ENCODE peak calls at places on chromosomes 5 and 9, in eight cellular contexts. One of them, this sample, is unnamed.

GRCh38 chr9:93091453-93092081 is 4.5 kb upstream of the CARD19 start:
- DNase-seq in PC-3: peak
- DNase-seq in left lung: peak
- DNase-seq in stimulated activated CD4-positive, alpha-beta T cell treated with anti-CD3 and anti-CD28 coated beads, TNF-alpha, amount 100 ng/mL, for 4 hours: no peak
- DNase-seq in amygdala: no peak
- DNase-seq in HepG2: peak
- DNase-seq in naive thymus-derived CD8-positive, alpha-beta T cell: no peak
- DNase-seq in H7: peak
- DNase-seq in this sample: peak

GRCh38 chr5:126446498-126447224 is 23.5 kb downstream of the GRAMD2B start:
- DNase-seq in PC-3: peak
- DNase-seq in left lung: no peak
- DNase-seq in stimulated activated CD4-positive, alpha-beta T cell treated with anti-CD3 and anti-CD28 coated beads, TNF-alpha, amount 100 ng/mL, for 4 hours: no peak
- DNase-seq in amygdala: no peak
- DNase-seq in HepG2: no peak
- DNase-seq in naive thymus-derived CD8-positive, alpha-beta T cell: no peak
- DNase-seq in H7: no peak
- DNase-seq in this sample: peak

GRCh38 chr5:62578540-62578939 is at the start of gene LRRC70:
- DNase-seq in PC-3: no peak
- DNase-seq in left lung: no peak
- DNase-seq in stimulated activated CD4-positive, alpha-beta T cell treated with anti-CD3 and anti-CD28 coated beads, TNF-alpha, amount 100 ng/mL, for 4 hours: no peak
- DNase-seq in amygdala: no peak
- DNase-seq in HepG2: peak
- DNase-seq in naive thymus-derived CD8-positive, alpha-beta T cell: peak
- DNase-seq in H7: no peak
- DNase-seq in this sample: peak

GRCh38 chr5:142977363-142978051 is 207.3 kb downstream of the ARHGAP26 start:
- DNase-seq in PC-3: peak
- DNase-seq in left lung: no peak
- DNase-seq in stimulated activated CD4-positive, alpha-beta T cell treated with anti-CD3 and anti-CD28 coated beads, TNF-alpha, amount 100 ng/mL, for 4 hours: no peak
- DNase-seq in amygdala: no peak
- DNase-seq in HepG2: no peak
- DNase-seq in naive thymus-derived CD8-positive, alpha-beta T cell: no peak
- DNase-seq in H7: no peak
- DNase-seq in this sample: peak

GRCh38 chr5:173850664-173851063 is 37.5 kb upstream of the CPEB4 start:
- DNase-seq in PC-3: no peak
- DNase-seq in left lung: no peak
- DNase-seq in stimulated activated CD4-positive, alpha-beta T cell treated with anti-CD3 and anti-CD28 coated beads, TNF-alpha, amount 100 ng/mL, for 4 hours: no peak
- DNase-seq in amygdala: no peak
- DNase-seq in HepG2: no peak
- DNase-seq in naive thymus-derived CD8-positive, alpha-beta T cell: no peak
- DNase-seq in H7: no peak
- DNase-seq in this sample: no peak

GRCh38 chr9:86241216-86241615 is 18.2 kb downstream of the C9orf153 start:
- DNase-seq in PC-3: no peak
- DNase-seq in left lung: no peak
- DNase-seq in stimulated activated CD4-positive, alpha-beta T cell treated with anti-CD3 and anti-CD28 coated beads, TNF-alpha, amount 100 ng/mL, for 4 hours: no peak
- DNase-seq in amygdala: no peak
- DNase-seq in HepG2: no peak
- DNase-seq in naive thymus-derived CD8-positive, alpha-beta T cell: no peak
- DNase-seq in H7: no peak
- DNase-seq in this sample: no peak

GRCh38 chr9:37996050-37996811 is 72.8 kb downstream of the SHB start:
- DNase-seq in PC-3: no peak
- DNase-seq in left lung: no peak
- DNase-seq in stimulated activated CD4-positive, alpha-beta T cell treated with anti-CD3 and anti-CD28 coated beads, TNF-alpha, amount 100 ng/mL, for 4 hours: no peak
- DNase-seq in amygdala: no peak
- DNase-seq in HepG2: no peak
- DNase-seq in naive thymus-derived CD8-positive, alpha-beta T cell: no peak
- DNase-seq in H7: no peak
- DNase-seq in this sample: no peak

GRCh38 chr9:136703231-136703870 is 9.0 kb upstream of the DIPK1B start:
- DNase-seq in PC-3: no peak
- DNase-seq in left lung: no peak
- DNase-seq in stimulated activated CD4-positive, alpha-beta T cell treated with anti-CD3 and anti-CD28 coated beads, TNF-alpha, amount 100 ng/mL, for 4 hours: no peak
- DNase-seq in amygdala: no peak
- DNase-seq in HepG2: no peak
- DNase-seq in naive thymus-derived CD8-positive, alpha-beta T cell: no peak
- DNase-seq in H7: no peak
- DNase-seq in this sample: no peak

GRCh38 chr5:69512740-69513260 is 20.2 kb downstream of the OCLN start:
- DNase-seq in PC-3: peak
- DNase-seq in left lung: no peak
- DNase-seq in stimulated activated CD4-positive, alpha-beta T cell treated with anti-CD3 and anti-CD28 coated beads, TNF-alpha, amount 100 ng/mL, for 4 hours: no peak
- DNase-seq in amygdala: no peak
- DNase-seq in HepG2: no peak
- DNase-seq in naive thymus-derived CD8-positive, alpha-beta T cell: no peak
- DNase-seq in H7: no peak
- DNase-seq in this sample: no peak

GRCh38 chr9:111482656-111483418 is 1.3 kb downstream of the ECPAS start:
- DNase-seq in PC-3: peak
- DNase-seq in left lung: peak
- DNase-seq in stimulated activated CD4-positive, alpha-beta T cell treated with anti-CD3 and anti-CD28 coated beads, TNF-alpha, amount 100 ng/mL, for 4 hours: peak
- DNase-seq in amygdala: peak
- DNase-seq in HepG2: peak
- DNase-seq in naive thymus-derived CD8-positive, alpha-beta T cell: peak
- DNase-seq in H7: peak
- DNase-seq in this sample: peak

GRCh38 chr5:26877154-26877553 is 161.2 kb downstream of the CDH9 start:
- DNase-seq in PC-3: no peak
- DNase-seq in left lung: no peak
- DNase-seq in stimulated activated CD4-positive, alpha-beta T cell treated with anti-CD3 and anti-CD28 coated beads, TNF-alpha, amount 100 ng/mL, for 4 hours: no peak
- DNase-seq in amygdala: no peak
- DNase-seq in HepG2: no peak
- DNase-seq in naive thymus-derived CD8-positive, alpha-beta T cell: no peak
- DNase-seq in H7: no peak
- DNase-seq in this sample: no peak

GRCh38 chr5:138901716-138902115 is 26.6 kb upstream of the LRRTM2 start:
- DNase-seq in PC-3: no peak
- DNase-seq in left lung: no peak
- DNase-seq in stimulated activated CD4-positive, alpha-beta T cell treated with anti-CD3 and anti-CD28 coated beads, TNF-alpha, amount 100 ng/mL, for 4 hours: no peak
- DNase-seq in amygdala: no peak
- DNase-seq in HepG2: no peak
- DNase-seq in naive thymus-derived CD8-positive, alpha-beta T cell: no peak
- DNase-seq in H7: peak
- DNase-seq in this sample: no peak

GRCh38 chr5:65475336-65475735 is 6.4 kb downstream of the ADAMTS6 start:
- DNase-seq in PC-3: no peak
- DNase-seq in left lung: no peak
- DNase-seq in stimulated activated CD4-positive, alpha-beta T cell treated with anti-CD3 and anti-CD28 coated beads, TNF-alpha, amount 100 ng/mL, for 4 hours: no peak
- DNase-seq in amygdala: no peak
- DNase-seq in HepG2: no peak
- DNase-seq in naive thymus-derived CD8-positive, alpha-beta T cell: no peak
- DNase-seq in H7: no peak
- DNase-seq in this sample: no peak

GRCh38 chr5:83925321-83925877 is 204.7 kb upstream of the HAPLN1 start:
- DNase-seq in PC-3: peak
- DNase-seq in left lung: no peak
- DNase-seq in stimulated activated CD4-positive, alpha-beta T cell treated with anti-CD3 and anti-CD28 coated beads, TNF-alpha, amount 100 ng/mL, for 4 hours: no peak
- DNase-seq in amygdala: no peak
- DNase-seq in HepG2: no peak
- DNase-seq in naive thymus-derived CD8-positive, alpha-beta T cell: no peak
- DNase-seq in H7: no peak
- DNase-seq in this sample: no peak

GRCh38 chr5:52269395-52269794 is 518.3 kb upstream of the ITGA1 start:
- DNase-seq in PC-3: no peak
- DNase-seq in left lung: no peak
- DNase-seq in stimulated activated CD4-positive, alpha-beta T cell treated with anti-CD3 and anti-CD28 coated beads, TNF-alpha, amount 100 ng/mL, for 4 hours: no peak
- DNase-seq in amygdala: no peak
- DNase-seq in HepG2: no peak
- DNase-seq in naive thymus-derived CD8-positive, alpha-beta T cell: no peak
- DNase-seq in H7: no peak
- DNase-seq in this sample: peak

GRCh38 chr5:187617-188451 is 3.5 kb upstream of the LRRC14B start:
- DNase-seq in PC-3: no peak
- DNase-seq in left lung: no peak
- DNase-seq in stimulated activated CD4-positive, alpha-beta T cell treated with anti-CD3 and anti-CD28 coated beads, TNF-alpha, amount 100 ng/mL, for 4 hours: no peak
- DNase-seq in amygdala: no peak
- DNase-seq in HepG2: no peak
- DNase-seq in naive thymus-derived CD8-positive, alpha-beta T cell: no peak
- DNase-seq in H7: peak
- DNase-seq in this sample: no peak

GRCh38 chr5:134611515-134611914 is 21.1 kb downstream of the SAR1B start:
- DNase-seq in PC-3: no peak
- DNase-seq in left lung: no peak
- DNase-seq in stimulated activated CD4-positive, alpha-beta T cell treated with anti-CD3 and anti-CD28 coated beads, TNF-alpha, amount 100 ng/mL, for 4 hours: no peak
- DNase-seq in amygdala: no peak
- DNase-seq in HepG2: no peak
- DNase-seq in naive thymus-derived CD8-positive, alpha-beta T cell: no peak
- DNase-seq in H7: no peak
- DNase-seq in this sample: no peak

GRCh38 chr5:55146543-55147151 is 13.3 kb upstream of the GPX8 start:
- DNase-seq in PC-3: peak
- DNase-seq in left lung: peak
- DNase-seq in stimulated activated CD4-positive, alpha-beta T cell treated with anti-CD3 and anti-CD28 coated beads, TNF-alpha, amount 100 ng/mL, for 4 hours: peak
- DNase-seq in amygdala: peak
- DNase-seq in HepG2: peak
- DNase-seq in naive thymus-derived CD8-positive, alpha-beta T cell: peak
- DNase-seq in H7: peak
- DNase-seq in this sample: peak

GRCh38 chr5:139181835-139182452 is 16.2 kb downstream of the SIL1 start:
- DNase-seq in PC-3: peak
- DNase-seq in left lung: no peak
- DNase-seq in stimulated activated CD4-positive, alpha-beta T cell treated with anti-CD3 and anti-CD28 coated beads, TNF-alpha, amount 100 ng/mL, for 4 hours: no peak
- DNase-seq in amygdala: no peak
- DNase-seq in HepG2: no peak
- DNase-seq in naive thymus-derived CD8-positive, alpha-beta T cell: no peak
- DNase-seq in H7: no peak
- DNase-seq in this sample: peak

GRCh38 chr5:76099286-76099702 is 16.1 kb downstream of the SV2C start:
- DNase-seq in PC-3: no peak
- DNase-seq in left lung: no peak
- DNase-seq in stimulated activated CD4-positive, alpha-beta T cell treated with anti-CD3 and anti-CD28 coated beads, TNF-alpha, amount 100 ng/mL, for 4 hours: no peak
- DNase-seq in amygdala: no peak
- DNase-seq in HepG2: no peak
- DNase-seq in naive thymus-derived CD8-positive, alpha-beta T cell: peak
- DNase-seq in H7: no peak
- DNase-seq in this sample: no peak

GRCh38 chr9:107592439-107592838 is 102.9 kb upstream of the KLF4 start:
- DNase-seq in PC-3: no peak
- DNase-seq in left lung: no peak
- DNase-seq in stimulated activated CD4-positive, alpha-beta T cell treated with anti-CD3 and anti-CD28 coated beads, TNF-alpha, amount 100 ng/mL, for 4 hours: no peak
- DNase-seq in amygdala: no peak
- DNase-seq in HepG2: no peak
- DNase-seq in naive thymus-derived CD8-positive, alpha-beta T cell: no peak
- DNase-seq in H7: no peak
- DNase-seq in this sample: no peak

GRCh38 chr5:51382759-51383493 is at the start of gene ISL1:
- DNase-seq in PC-3: peak
- DNase-seq in left lung: peak
- DNase-seq in stimulated activated CD4-positive, alpha-beta T cell treated with anti-CD3 and anti-CD28 coated beads, TNF-alpha, amount 100 ng/mL, for 4 hours: no peak
- DNase-seq in amygdala: no peak
- DNase-seq in HepG2: no peak
- DNase-seq in naive thymus-derived CD8-positive, alpha-beta T cell: no peak
- DNase-seq in H7: peak
- DNase-seq in this sample: peak

GRCh38 chr5:14724633-14725032 is 60.1 kb downstream of the OTULIN start:
- DNase-seq in PC-3: no peak
- DNase-seq in left lung: no peak
- DNase-seq in stimulated activated CD4-positive, alpha-beta T cell treated with anti-CD3 and anti-CD28 coated beads, TNF-alpha, amount 100 ng/mL, for 4 hours: no peak
- DNase-seq in amygdala: no peak
- DNase-seq in HepG2: no peak
- DNase-seq in naive thymus-derived CD8-positive, alpha-beta T cell: no peak
- DNase-seq in H7: no peak
- DNase-seq in this sample: no peak

GRCh38 chr9:121266906-121267650 is 884 bp upstream of the GSN start:
- DNase-seq in PC-3: no peak
- DNase-seq in left lung: no peak
- DNase-seq in stimulated activated CD4-positive, alpha-beta T cell treated with anti-CD3 and anti-CD28 coated beads, TNF-alpha, amount 100 ng/mL, for 4 hours: no peak
- DNase-seq in amygdala: peak
- DNase-seq in HepG2: no peak
- DNase-seq in naive thymus-derived CD8-positive, alpha-beta T cell: no peak
- DNase-seq in H7: no peak
- DNase-seq in this sample: no peak

GRCh38 chr5:1202798-1203185 is 1.4 kb downstream of the SLC6A19 start:
- DNase-seq in PC-3: no peak
- DNase-seq in left lung: peak
- DNase-seq in stimulated activated CD4-positive, alpha-beta T cell treated with anti-CD3 and anti-CD28 coated beads, TNF-alpha, amount 100 ng/mL, for 4 hours: no peak
- DNase-seq in amygdala: no peak
- DNase-seq in HepG2: no peak
- DNase-seq in naive thymus-derived CD8-positive, alpha-beta T cell: no peak
- DNase-seq in H7: no peak
- DNase-seq in this sample: no peak

GRCh38 chr9:133956520-133957076 is 35.5 kb downstream of the VAV2 start:
- DNase-seq in PC-3: no peak
- DNase-seq in left lung: no peak
- DNase-seq in stimulated activated CD4-positive, alpha-beta T cell treated with anti-CD3 and anti-CD28 coated beads, TNF-alpha, amount 100 ng/mL, for 4 hours: no peak
- DNase-seq in amygdala: no peak
- DNase-seq in HepG2: no peak
- DNase-seq in naive thymus-derived CD8-positive, alpha-beta T cell: no peak
- DNase-seq in H7: peak
- DNase-seq in this sample: no peak

GRCh38 chr5:147534172-147534951 is 24.5 kb upstream of the DPYSL3 start:
- DNase-seq in PC-3: no peak
- DNase-seq in left lung: no peak
- DNase-seq in stimulated activated CD4-positive, alpha-beta T cell treated with anti-CD3 and anti-CD28 coated beads, TNF-alpha, amount 100 ng/mL, for 4 hours: no peak
- DNase-seq in amygdala: no peak
- DNase-seq in HepG2: no peak
- DNase-seq in naive thymus-derived CD8-positive, alpha-beta T cell: no peak
- DNase-seq in H7: no peak
- DNase-seq in this sample: no peak

GRCh38 chr5:137320056-137321045 is 178.8 kb downstream of the SPOCK1 start:
- DNase-seq in PC-3: peak
- DNase-seq in left lung: no peak
- DNase-seq in stimulated activated CD4-positive, alpha-beta T cell treated with anti-CD3 and anti-CD28 coated beads, TNF-alpha, amount 100 ng/mL, for 4 hours: no peak
- DNase-seq in amygdala: peak
- DNase-seq in HepG2: peak
- DNase-seq in naive thymus-derived CD8-positive, alpha-beta T cell: no peak
- DNase-seq in H7: peak
- DNase-seq in this sample: peak

GRCh38 chr9:95313010-95313498 is 4.5 kb downstream of the FANCC start:
- DNase-seq in PC-3: peak
- DNase-seq in left lung: peak
- DNase-seq in stimulated activated CD4-positive, alpha-beta T cell treated with anti-CD3 and anti-CD28 coated beads, TNF-alpha, amount 100 ng/mL, for 4 hours: no peak
- DNase-seq in amygdala: peak
- DNase-seq in HepG2: peak
- DNase-seq in naive thymus-derived CD8-positive, alpha-beta T cell: no peak
- DNase-seq in H7: peak
- DNase-seq in this sample: peak

GRCh38 chr5:7396169-7397004 is 449 bp downstream of the ADCY2 start:
- DNase-seq in PC-3: peak
- DNase-seq in left lung: no peak
- DNase-seq in stimulated activated CD4-positive, alpha-beta T cell treated with anti-CD3 and anti-CD28 coated beads, TNF-alpha, amount 100 ng/mL, for 4 hours: no peak
- DNase-seq in amygdala: peak
- DNase-seq in HepG2: no peak
- DNase-seq in naive thymus-derived CD8-positive, alpha-beta T cell: no peak
- DNase-seq in H7: no peak
- DNase-seq in this sample: peak

GRCh38 chr9:120100595-120100994 is 479.4 kb downstream of the CDK5RAP2 start:
- DNase-seq in PC-3: no peak
- DNase-seq in left lung: no peak
- DNase-seq in stimulated activated CD4-positive, alpha-beta T cell treated with anti-CD3 and anti-CD28 coated beads, TNF-alpha, amount 100 ng/mL, for 4 hours: no peak
- DNase-seq in amygdala: no peak
- DNase-seq in HepG2: no peak
- DNase-seq in naive thymus-derived CD8-positive, alpha-beta T cell: no peak
- DNase-seq in H7: no peak
- DNase-seq in this sample: no peak

GRCh38 chr5:181159286-181160143 is 12.1 kb downstream of the OR2V2 start:
- DNase-seq in PC-3: peak
- DNase-seq in left lung: peak
- DNase-seq in stimulated activated CD4-positive, alpha-beta T cell treated with anti-CD3 and anti-CD28 coated beads, TNF-alpha, amount 100 ng/mL, for 4 hours: peak
- DNase-seq in amygdala: peak
- DNase-seq in HepG2: peak
- DNase-seq in naive thymus-derived CD8-positive, alpha-beta T cell: peak
- DNase-seq in H7: peak
- DNase-seq in this sample: peak

GRCh38 chr5:6475626-6476312 is 27.1 kb downstream of the UBE2QL1 start:
- DNase-seq in PC-3: peak
- DNase-seq in left lung: no peak
- DNase-seq in stimulated activated CD4-positive, alpha-beta T cell treated with anti-CD3 and anti-CD28 coated beads, TNF-alpha, amount 100 ng/mL, for 4 hours: no peak
- DNase-seq in amygdala: no peak
- DNase-seq in HepG2: no peak
- DNase-seq in naive thymus-derived CD8-positive, alpha-beta T cell: no peak
- DNase-seq in H7: peak
- DNase-seq in this sample: no peak

GRCh38 chr5:98415663-98416062 is 357.8 kb upstream of the RGMB start:
- DNase-seq in PC-3: no peak
- DNase-seq in left lung: no peak
- DNase-seq in stimulated activated CD4-positive, alpha-beta T cell treated with anti-CD3 and anti-CD28 coated beads, TNF-alpha, amount 100 ng/mL, for 4 hours: no peak
- DNase-seq in amygdala: no peak
- DNase-seq in HepG2: no peak
- DNase-seq in naive thymus-derived CD8-positive, alpha-beta T cell: no peak
- DNase-seq in H7: no peak
- DNase-seq in this sample: no peak